ENCODE peak calls at places on chromosome 15, in eight cellular contexts. One of them, this sample, is unnamed.

GRCh38 chr15:81942157-81942556 is 103.7 kb downstream of the MEX3B start:
- DNase-seq in stimulated activated CD8-positive, alpha-beta memory T cell treated with anti-CD3 and anti-CD28 coated beads, Interleukin-7, amount 100 ng/mL, for 48 hours: no peak
- DNase-seq in body of pancreas: no peak
- DNase-seq in stimulated activated CD4-positive, alpha-beta T cell treated with anti-CD3 and anti-CD28 coated beads, Interleukin-4, amount 100 ng/mL, for 48 hours: no peak
- DNase-seq in NCI-H1105: no peak
- DNase-seq in SHP77: no peak
- DNase-seq in T-helper 2 cell: no peak
- DNase-seq in HepG2: no peak
- DNase-seq in this sample: no peak

GRCh38 chr15:88987951-88988671 is 74.9 kb upstream of the MFGE8 start:
- DNase-seq in stimulated activated CD8-positive, alpha-beta memory T cell treated with anti-CD3 and anti-CD28 coated beads, Interleukin-7, amount 100 ng/mL, for 48 hours: no peak
- DNase-seq in body of pancreas: no peak
- DNase-seq in stimulated activated CD4-positive, alpha-beta T cell treated with anti-CD3 and anti-CD28 coated beads, Interleukin-4, amount 100 ng/mL, for 48 hours: no peak
- DNase-seq in NCI-H1105: no peak
- DNase-seq in SHP77: no peak
- DNase-seq in T-helper 2 cell: no peak
- DNase-seq in HepG2: no peak
- DNase-seq in this sample: no peak

GRCh38 chr15:63531586-63531985 is 27.2 kb downstream of the USP3 start:
- DNase-seq in stimulated activated CD8-positive, alpha-beta memory T cell treated with anti-CD3 and anti-CD28 coated beads, Interleukin-7, amount 100 ng/mL, for 48 hours: no peak
- DNase-seq in body of pancreas: no peak
- DNase-seq in stimulated activated CD4-positive, alpha-beta T cell treated with anti-CD3 and anti-CD28 coated beads, Interleukin-4, amount 100 ng/mL, for 48 hours: no peak
- DNase-seq in NCI-H1105: no peak
- DNase-seq in SHP77: no peak
- DNase-seq in T-helper 2 cell: no peak
- DNase-seq in HepG2: no peak
- DNase-seq in this sample: no peak

GRCh38 chr15:78620839-78621421 is at the start of gene CHRNA3:
- DNase-seq in stimulated activated CD8-positive, alpha-beta memory T cell treated with anti-CD3 and anti-CD28 coated beads, Interleukin-7, amount 100 ng/mL, for 48 hours: no peak
- DNase-seq in body of pancreas: no peak
- DNase-seq in stimulated activated CD4-positive, alpha-beta T cell treated with anti-CD3 and anti-CD28 coated beads, Interleukin-4, amount 100 ng/mL, for 48 hours: no peak
- DNase-seq in NCI-H1105: no peak
- DNase-seq in SHP77: no peak
- DNase-seq in T-helper 2 cell: no peak
- DNase-seq in HepG2: no peak
- DNase-seq in this sample: no peak

GRCh38 chr15:61079529-61079928 is 149.6 kb downstream of the RORA start:
- DNase-seq in stimulated activated CD8-positive, alpha-beta memory T cell treated with anti-CD3 and anti-CD28 coated beads, Interleukin-7, amount 100 ng/mL, for 48 hours: no peak
- DNase-seq in body of pancreas: no peak
- DNase-seq in stimulated activated CD4-positive, alpha-beta T cell treated with anti-CD3 and anti-CD28 coated beads, Interleukin-4, amount 100 ng/mL, for 48 hours: no peak
- DNase-seq in NCI-H1105: no peak
- DNase-seq in SHP77: no peak
- DNase-seq in T-helper 2 cell: no peak
- DNase-seq in HepG2: no peak
- DNase-seq in this sample: no peak

GRCh38 chr15:85318048-85318731 is 62.2 kb upstream of the AKAP13 start:
- DNase-seq in stimulated activated CD8-positive, alpha-beta memory T cell treated with anti-CD3 and anti-CD28 coated beads, Interleukin-7, amount 100 ng/mL, for 48 hours: no peak
- DNase-seq in body of pancreas: peak; percentile 35
- DNase-seq in stimulated activated CD4-positive, alpha-beta T cell treated with anti-CD3 and anti-CD28 coated beads, Interleukin-4, amount 100 ng/mL, for 48 hours: no peak
- DNase-seq in NCI-H1105: no peak
- DNase-seq in SHP77: no peak
- DNase-seq in T-helper 2 cell: no peak
- DNase-seq in HepG2: no peak
- DNase-seq in this sample: peak; percentile 96

GRCh38 chr15:68691667-68692066 is 112.9 kb downstream of the CORO2B start:
- DNase-seq in stimulated activated CD8-positive, alpha-beta memory T cell treated with anti-CD3 and anti-CD28 coated beads, Interleukin-7, amount 100 ng/mL, for 48 hours: no peak
- DNase-seq in body of pancreas: peak; percentile 45
- DNase-seq in stimulated activated CD4-positive, alpha-beta T cell treated with anti-CD3 and anti-CD28 coated beads, Interleukin-4, amount 100 ng/mL, for 48 hours: no peak
- DNase-seq in NCI-H1105: peak; percentile 72
- DNase-seq in SHP77: peak; percentile 21
- DNase-seq in T-helper 2 cell: no peak
- DNase-seq in HepG2: peak; percentile 10
- DNase-seq in this sample: no peak

GRCh38 chr15:74642328-74642723 is 26.7 kb downstream of the CLK3 start:
- DNase-seq in stimulated activated CD8-positive, alpha-beta memory T cell treated with anti-CD3 and anti-CD28 coated beads, Interleukin-7, amount 100 ng/mL, for 48 hours: no peak
- DNase-seq in body of pancreas: peak; percentile 41
- DNase-seq in stimulated activated CD4-positive, alpha-beta T cell treated with anti-CD3 and anti-CD28 coated beads, Interleukin-4, amount 100 ng/mL, for 48 hours: no peak
- DNase-seq in NCI-H1105: peak; percentile 70
- DNase-seq in SHP77: no peak
- DNase-seq in T-helper 2 cell: no peak
- DNase-seq in HepG2: no peak
- DNase-seq in this sample: no peak

GRCh38 chr15:99721104-99721778 is 12.0 kb downstream of the LYSMD4 start:
- DNase-seq in stimulated activated CD8-positive, alpha-beta memory T cell treated with anti-CD3 and anti-CD28 coated beads, Interleukin-7, amount 100 ng/mL, for 48 hours: no peak
- DNase-seq in body of pancreas: peak; percentile 47
- DNase-seq in stimulated activated CD4-positive, alpha-beta T cell treated with anti-CD3 and anti-CD28 coated beads, Interleukin-4, amount 100 ng/mL, for 48 hours: no peak
- DNase-seq in NCI-H1105: no peak
- DNase-seq in SHP77: peak; percentile 10
- DNase-seq in T-helper 2 cell: no peak
- DNase-seq in HepG2: peak; percentile 17
- DNase-seq in this sample: no peak

GRCh38 chr15:98872777-98873176 is 134.8 kb downstream of the PGPEP1L start:
- DNase-seq in stimulated activated CD8-positive, alpha-beta memory T cell treated with anti-CD3 and anti-CD28 coated beads, Interleukin-7, amount 100 ng/mL, for 48 hours: no peak
- DNase-seq in body of pancreas: no peak
- DNase-seq in stimulated activated CD4-positive, alpha-beta T cell treated with anti-CD3 and anti-CD28 coated beads, Interleukin-4, amount 100 ng/mL, for 48 hours: no peak
- DNase-seq in NCI-H1105: no peak
- DNase-seq in SHP77: no peak
- DNase-seq in T-helper 2 cell: no peak
- DNase-seq in HepG2: no peak
- DNase-seq in this sample: no peak

GRCh38 chr15:70505411-70505919 is 257.9 kb downstream of the UACA start:
- DNase-seq in stimulated activated CD8-positive, alpha-beta memory T cell treated with anti-CD3 and anti-CD28 coated beads, Interleukin-7, amount 100 ng/mL, for 48 hours: no peak
- DNase-seq in body of pancreas: no peak
- DNase-seq in stimulated activated CD4-positive, alpha-beta T cell treated with anti-CD3 and anti-CD28 coated beads, Interleukin-4, amount 100 ng/mL, for 48 hours: no peak
- DNase-seq in NCI-H1105: no peak
- DNase-seq in SHP77: no peak
- DNase-seq in T-helper 2 cell: no peak
- DNase-seq in HepG2: peak; percentile 29
- DNase-seq in this sample: peak; percentile 29

GRCh38 chr15:25022233-25022632 is 67.4 kb downstream of the SNRPN start:
- DNase-seq in stimulated activated CD8-positive, alpha-beta memory T cell treated with anti-CD3 and anti-CD28 coated beads, Interleukin-7, amount 100 ng/mL, for 48 hours: no peak
- DNase-seq in body of pancreas: no peak
- DNase-seq in stimulated activated CD4-positive, alpha-beta T cell treated with anti-CD3 and anti-CD28 coated beads, Interleukin-4, amount 100 ng/mL, for 48 hours: no peak
- DNase-seq in NCI-H1105: no peak
- DNase-seq in SHP77: no peak
- DNase-seq in T-helper 2 cell: no peak
- DNase-seq in HepG2: no peak
- DNase-seq in this sample: no peak

GRCh38 chr15:98681061-98681460 is 32.7 kb downstream of the IGF1R start:
- DNase-seq in stimulated activated CD8-positive, alpha-beta memory T cell treated with anti-CD3 and anti-CD28 coated beads, Interleukin-7, amount 100 ng/mL, for 48 hours: no peak
- DNase-seq in body of pancreas: no peak
- DNase-seq in stimulated activated CD4-positive, alpha-beta T cell treated with anti-CD3 and anti-CD28 coated beads, Interleukin-4, amount 100 ng/mL, for 48 hours: no peak
- DNase-seq in NCI-H1105: no peak
- DNase-seq in SHP77: no peak
- DNase-seq in T-helper 2 cell: no peak
- DNase-seq in HepG2: no peak
- DNase-seq in this sample: no peak

This sample was measured in SW 1271.